ENCODE peak calls at places on chromosomes 16 and 17, in four cellular contexts. One of them, this sample, is unnamed.

GRCh38 chr16:14358697-14359305 is 271.3 kb downstream of the PARN start:
- DNase-seq in GM12878: no peak
- DNase-seq in HepG2: no peak
- DNase-seq in K562: no peak
- DNase-seq in this sample: no peak

GRCh38 chr16:66474750-66475199 is 47.7 kb downstream of the BEAN1 start:
- DNase-seq in GM12878: peak; percentile 9
- DNase-seq in HepG2: no peak
- DNase-seq in K562: no peak
- DNase-seq in this sample: peak; percentile 31

GRCh38 chr17:43411820-43412529 is 13.2 kb downstream of the ARL4D start:
- DNase-seq in GM12878: no peak
- DNase-seq in HepG2: no peak
- DNase-seq in K562: no peak
- DNase-seq in this sample: peak; percentile 44

GRCh38 chr17:28188841-28189263 is 130.1 kb upstream of the TMEM97 start:
- DNase-seq in GM12878: no peak
- DNase-seq in HepG2: no peak
- DNase-seq in K562: peak; percentile 13
- DNase-seq in this sample: peak; percentile 33

GRCh38 chr17:3213587-3213986 is 6.1 kb downstream of the OR1A1 start:
- DNase-seq in GM12878: no peak
- DNase-seq in HepG2: no peak
- DNase-seq in K562: no peak
- DNase-seq in this sample: no peak

GRCh38 chr17:44110823-44111633 is 12.4 kb downstream of the HDAC5 start:
- DNase-seq in GM12878: peak; percentile 52
- DNase-seq in HepG2: peak; percentile 96
- DNase-seq in K562: peak; percentile 95
- DNase-seq in this sample: peak; percentile 87

GRCh38 chr17:79525793-79526677 is 84.8 kb downstream of the RBFOX3 start:
- DNase-seq in GM12878: no peak
- DNase-seq in HepG2: no peak
- DNase-seq in K562: no peak
- DNase-seq in this sample: no peak

GRCh38 chr16:28001642-28002041 is 61.9 kb downstream of the GSG1L start:
- DNase-seq in GM12878: no peak
- DNase-seq in HepG2: no peak
- DNase-seq in K562: no peak
- DNase-seq in this sample: no peak

GRCh38 chr17:13568746-13569739 is 32.7 kb downstream of the HS3ST3A1 start:
- DNase-seq in GM12878: no peak
- DNase-seq in HepG2: no peak
- DNase-seq in K562: no peak
- DNase-seq in this sample: no peak

GRCh38 chr16:1319041-1319440 is 9.6 kb downstream of the UBE2I start:
- DNase-seq in GM12878: no peak
- DNase-seq in HepG2: no peak
- DNase-seq in K562: no peak
- DNase-seq in this sample: no peak

GRCh38 chr17:51585514-51586104 is 325.3 kb downstream of the UTP18 start:
- DNase-seq in GM12878: no peak
- DNase-seq in HepG2: peak; percentile 30
- DNase-seq in K562: peak; percentile 8
- DNase-seq in this sample: no peak

GRCh38 chr16:46972971-46973456 is 460 bp downstream of the DNAJA2 start:
- DNase-seq in GM12878: no peak
- DNase-seq in HepG2: peak; percentile 36
- DNase-seq in K562: peak; percentile 55
- DNase-seq in this sample: no peak

GRCh38 chr17:81338301-81339179 is 43.4 kb upstream of the SLC38A10 start:
- DNase-seq in GM12878: no peak
- DNase-seq in HepG2: no peak
- DNase-seq in K562: no peak
- DNase-seq in this sample: no peak

GRCh38 chr16:391885-392335 is 5.1 kb upstream of the NME4 start:
- DNase-seq in GM12878: no peak
- DNase-seq in HepG2: peak; percentile 60
- DNase-seq in K562: peak; percentile 76
- DNase-seq in this sample: peak; percentile 65

GRCh38 chr16:55709801-55710200 is 54.0 kb downstream of the SLC6A2 start:
- DNase-seq in GM12878: no peak
- DNase-seq in HepG2: no peak
- DNase-seq in K562: no peak
- DNase-seq in this sample: no peak

GRCh38 chr16:54931041-54931756 is 534 bp downstream of the IRX5 start:
- DNase-seq in GM12878: no peak
- DNase-seq in HepG2: no peak
- DNase-seq in K562: peak; percentile 51
- DNase-seq in this sample: peak; percentile 27

GRCh38 chr16:50744911-50745310 is 3.0 kb downstream of the CYLD start:
- DNase-seq in GM12878: no peak
- DNase-seq in HepG2: no peak
- DNase-seq in K562: no peak
- DNase-seq in this sample: peak; percentile 14

GRCh38 chr16:11956558-11956957 is 8.5 kb upstream of the TNFRSF17 start:
- DNase-seq in GM12878: no peak
- DNase-seq in HepG2: no peak
- DNase-seq in K562: no peak
- DNase-seq in this sample: no peak

GRCh38 chr17:62950067-62950466 is 16.0 kb upstream of the TANC2 start:
- DNase-seq in GM12878: no peak
- DNase-seq in HepG2: no peak
- DNase-seq in K562: no peak
- DNase-seq in this sample: no peak

GRCh38 chr17:78128616-78129384 is at the start of gene TMC6:
- DNase-seq in GM12878: no peak
- DNase-seq in HepG2: peak; percentile 87
- DNase-seq in K562: peak; percentile 99
- DNase-seq in this sample: peak; percentile 42

GRCh38 chr17:2068101-2068518 is 13.2 kb downstream of the HIC1 start:
- DNase-seq in GM12878: no peak
- DNase-seq in HepG2: no peak
- DNase-seq in K562: no peak
- DNase-seq in this sample: no peak

GRCh38 chr17:66960623-66961022 is 3.9 kb upstream of the CACNG4 start:
- DNase-seq in GM12878: no peak
- DNase-seq in HepG2: no peak
- DNase-seq in K562: no peak
- DNase-seq in this sample: no peak

GRCh38 chr17:54901230-54901847 is 687 bp downstream of the TOM1L1 start:
- DNase-seq in GM12878: no peak
- DNase-seq in HepG2: peak; percentile 16
- DNase-seq in K562: no peak
- DNase-seq in this sample: no peak

GRCh38 chr17:36812762-36813161 is 124.5 kb upstream of the LHX1 start:
- DNase-seq in GM12878: no peak
- DNase-seq in HepG2: no peak
- DNase-seq in K562: no peak
- DNase-seq in this sample: peak; percentile 10

GRCh38 chr17:31437720-31438400 is 46.4 kb downstream of the RAB11FIP4 start:
- DNase-seq in GM12878: no peak
- DNase-seq in HepG2: no peak
- DNase-seq in K562: no peak
- DNase-seq in this sample: no peak

GRCh38 chr17:42553866-42554249 is 1.1 kb downstream of the HSD17B1 start:
- DNase-seq in GM12878: no peak
- DNase-seq in HepG2: no peak
- DNase-seq in K562: no peak
- DNase-seq in this sample: no peak

GRCh38 chr17:36152639-36153120 is 23.8 kb downstream of the TBC1D3B start:
- DNase-seq in GM12878: no peak
- DNase-seq in HepG2: no peak
- DNase-seq in K562: peak; percentile 4
- DNase-seq in this sample: no peak

GRCh38 chr17:4475463-4475862 is 23.2 kb upstream of the SPNS2 start:
- DNase-seq in GM12878: no peak
- DNase-seq in HepG2: no peak
- DNase-seq in K562: no peak
- DNase-seq in this sample: no peak

GRCh38 chr16:86158688-86159360 is 259.9 kb downstream of the IRF8 start:
- DNase-seq in GM12878: no peak
- DNase-seq in HepG2: no peak
- DNase-seq in K562: peak; percentile 21
- DNase-seq in this sample: peak; percentile 4
- H3K4me3 ChIP-seq in GM12878: no peak overlapping the region
- H3K4me3 ChIP-seq in HepG2: no peak overlapping the region
- H3K4me3 ChIP-seq in K562: no peak overlapping the region
- H3K4me3 ChIP-seq in this sample: no peak overlapping the region

GRCh38 chr17:8397636-8398035 is at the start of gene RNF222:
- DNase-seq in GM12878: no peak
- DNase-seq in HepG2: no peak
- DNase-seq in K562: no peak
- DNase-seq in this sample: no peak
- TF ChIP-seq MYC in GM12878: no peak
- TF ChIP-seq MYC in HepG2: no peak
- TF ChIP-seq MYC in K562: no peak
- TF ChIP-seq MYC in this sample: no peak

DNA sequence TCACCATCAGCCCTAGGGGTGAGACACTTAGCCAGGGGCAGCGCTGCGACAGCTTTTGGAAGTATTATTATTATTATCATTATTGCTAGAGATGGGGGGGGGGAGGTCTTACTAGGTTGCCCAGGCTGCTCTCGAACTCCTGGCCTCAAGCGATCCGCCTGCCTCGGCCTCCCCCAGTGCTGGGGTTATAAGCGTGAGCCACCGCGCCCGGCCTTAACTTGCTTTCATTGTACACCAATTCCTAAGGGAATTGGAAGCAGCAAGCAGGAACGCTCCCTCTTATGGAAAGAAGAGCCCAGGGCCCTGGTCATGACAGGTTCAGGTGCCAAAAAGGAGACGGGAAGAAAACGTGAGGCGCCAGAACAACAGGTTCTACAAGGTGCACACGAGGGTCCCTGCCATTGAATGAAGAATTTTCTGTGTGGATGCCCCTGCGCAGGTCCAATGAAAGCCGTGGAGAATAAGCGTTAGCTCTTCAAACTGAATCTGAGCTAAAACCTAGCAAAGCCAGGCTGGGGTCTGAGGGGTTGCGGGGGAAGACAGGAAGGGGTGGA is 522 bp upstream of the RPL38 start:
- DNase-seq in GM12878: no peak
- DNase-seq in HepG2: no peak
- DNase-seq in K562: no peak
- DNase-seq in this sample: no peak
- TF ChIP-seq EZH2 in GM12878: no peak
- TF ChIP-seq EZH2 in HepG2: no peak
- TF ChIP-seq EZH2 in K562: no peak
- TF ChIP-seq EZH2 in this sample: no peak

GRCh38 chr17:48244121-48244711 is 136.7 kb downstream of the SNX11 start:
- DNase-seq in GM12878: no peak
- DNase-seq in HepG2: no peak
- DNase-seq in K562: peak; percentile 61
- DNase-seq in this sample: peak; percentile 88

GRCh38 chr17:48246623-48247022 is 139.1 kb downstream of the SNX11 start:
- DNase-seq in GM12878: no peak
- DNase-seq in HepG2: no peak
- DNase-seq in K562: peak; percentile 43
- DNase-seq in this sample: no peak

GRCh38 chr17:48247038-48247437 is 139.5 kb downstream of the SNX11 start:
- DNase-seq in GM12878: no peak
- DNase-seq in HepG2: no peak
- DNase-seq in K562: no peak
- DNase-seq in this sample: no peak

GRCh38 chr17:48247603-48248002 is 140.0 kb downstream of the SNX11 start:
- DNase-seq in GM12878: no peak
- DNase-seq in HepG2: no peak
- DNase-seq in K562: no peak
- DNase-seq in this sample: no peak

GRCh38 chr17:48244814-48245213 is 137.2 kb downstream of the SNX11 start:
- DNase-seq in GM12878: no peak
- DNase-seq in HepG2: no peak
- DNase-seq in K562: peak; percentile 73
- DNase-seq in this sample: no peak
- H3K4me3 ChIP-seq in GM12878: no peak overlapping the region
- H3K4me3 ChIP-seq in HepG2: no peak overlapping the region
- H3K4me3 ChIP-seq in K562: no peak overlapping the region
- H3K4me3 ChIP-seq in this sample: peak overlapping the region; percentile 12

GRCh38 chr17:61325382-61326073 is 74.1 kb upstream of the TBX2 start:
- DNase-seq in GM12878: no peak
- DNase-seq in HepG2: no peak
- DNase-seq in K562: no peak
- DNase-seq in this sample: no peak
- TF ChIP-seq MYC in GM12878: no peak
- TF ChIP-seq MYC in HepG2: no peak
- TF ChIP-seq MYC in K562: no peak
- TF ChIP-seq MYC in this sample: no peak

GRCh38 chr17:48616719-48617514 is 1.8 kb upstream of the HOXB8 start:
- DNase-seq in GM12878: no peak
- DNase-seq in HepG2: no peak
- DNase-seq in K562: no peak
- DNase-seq in this sample: no peak

GRCh38 chr17:48615963-48616718 is 1.0 kb upstream of the HOXB8 start:
- DNase-seq in GM12878: no peak
- DNase-seq in HepG2: no peak
- DNase-seq in K562: no peak
- DNase-seq in this sample: no peak

GRCh38 chr17:48614904-48615211 is 234 bp downstream of the HOXB8 start:
- DNase-seq in GM12878: no peak
- DNase-seq in HepG2: no peak
- DNase-seq in K562: no peak
- DNase-seq in this sample: no peak

GRCh38 chr17:48613862-48614694 is 1.0 kb downstream of the HOXB8 start:
- DNase-seq in GM12878: no peak
- DNase-seq in HepG2: no peak
- DNase-seq in K562: no peak
- DNase-seq in this sample: peak; percentile 60

GRCh38 chr17:48615212-48615962 is at the start of gene HOXB8:
- DNase-seq in GM12878: no peak
- DNase-seq in HepG2: no peak
- DNase-seq in K562: no peak
- DNase-seq in this sample: no peak
- TF ChIP-seq EZH2 in GM12878: peak; percentile 46
- TF ChIP-seq EZH2 in HepG2: peak; percentile 55
- TF ChIP-seq EZH2 in K562: no peak
- TF ChIP-seq EZH2 in this sample: no peak